ENCODE peak calls at places on chromosomes 7 and 10, in eight cellular contexts. Q is activated T-cell treated with anti-CD3 and anti-CD28 coated beads, Interleukin-2, amount 50 U/mL, for 1 hour; N is stimulated activated CD4-positive, alpha-beta T cell treated with anti-CD3 and anti-CD28 coated beads, Interleukin-2, amount 100 ng/mL, for 48 hours; K is foreskin keratinocyte; B is HCEC 1CT; L is anterior cingulate cortex; F is non-pigmented ciliary epithelial cell; M is NCI-H2029 treated with DMSO at 0.1 percent for 48 hours. Y is an unnamed sample.
A peak's percentile ranks its signal among the peaks of the same experiment; 100 is the strongest.

GRCh38 chr10:6669269-6669859 is 89.3 kb upstream of the PRKCQ start:
- DNase-seq in F (no peak), Q (no peak), K (no peak), N (no peak), B (peak; percentile 66), L (no peak), M (no peak), Y (peak; percentile 27)

GRCh38 chr7:157834501-157835143 is 497.8 kb downstream of the DNAJB6 start:
- DNase-seq in K (no peak), M (no peak), L (no peak), Q (no peak), N (no peak), F (no peak), B (no peak), Y (no peak)

GRCh38 chr7:22879718-22880306 is 57.2 kb upstream of the TOMM7 start:
- DNase-seq in K (no peak), F (no peak), B (no peak), N (no peak), M (no peak), Q (no peak), L (no peak), Y (no peak)

GRCh38 chr7:157693521-157694388 is 357.0 kb downstream of the DNAJB6 start:
- DNase-seq in K (no peak), F (no peak), M (no peak), N (no peak), Q (no peak), B (no peak), L (no peak), Y (no peak)

GRCh38 chr10:142371-142770 is 7.1 kb downstream of the ZMYND11 start:
- DNase-seq in L (no peak), B (no peak), N (no peak), K (peak; percentile 2), Q (no peak), F (no peak), M (no peak), Y (no peak)

GRCh38 chr7:138735399-138735798 is 34.2 kb upstream of the SVOPL start:
- DNase-seq in K (no peak), Q (no peak), L (no peak), N (no peak), F (no peak), B (no peak), M (no peak), Y (no peak)

GRCh38 chr10:111698711-111699110 is 484.9 kb downstream of the GPAM start:
- DNase-seq in K (no peak), F (no peak), L (no peak), Q (no peak), M (no peak), N (no peak), B (no peak), Y (no peak)

GRCh38 chr7:157474685-157475084 is 137.9 kb downstream of the DNAJB6 start:
- DNase-seq in M (no peak), K (no peak), F (no peak), N (no peak), Q (peak; percentile 30), L (no peak), B (no peak), Y (no peak)

GRCh38 chr10:106795619-106796018 is 368.9 kb downstream of the SORCS1 start:
- DNase-seq in B (no peak), M (no peak), Q (no peak), L (no peak), N (no peak), F (no peak), K (no peak), Y (no peak)

GRCh38 chr10:34171957-34172527 is 643.1 kb downstream of the PARD3 start:
- DNase-seq in K (no peak), M (no peak), N (no peak), L (no peak), F (no peak), Q (no peak), B (peak; percentile 68), Y (peak; percentile 26)

GRCh38 chr10:13310518-13311176 is 10.8 kb upstream of the PHYH start:
- DNase-seq in L (no peak), B (no peak), N (no peak), M (no peak), F (no peak), K (no peak), Q (no peak), Y (no peak)

GRCh38 chr7:116578526-116578925 is 53.7 kb downstream of the CAV1 start:
- DNase-seq in F (no peak), K (no peak), N (no peak), Q (no peak), M (no peak), L (no peak), B (peak; percentile 47), Y (no peak)

GRCh38 chr10:18478354-18478753 is 173.0 kb downstream of the NSUN6 start:
- DNase-seq in L (no peak), B (no peak), M (no peak), K (no peak), F (no peak), Q (no peak), N (no peak), Y (no peak)

GRCh38 chr7:9761224-9761623 is 1212.4 kb upstream of the PHF14 start:
- DNase-seq in B (no peak), N (no peak), M (no peak), Q (no peak), L (no peak), F (no peak), K (no peak), Y (no peak)

GRCh38 chr10:125849448-125849847 is 26.1 kb downstream of the BCCIP start:
- DNase-seq in L (no peak), K (no peak), N (no peak), F (no peak), B (no peak), M (no peak), Q (no peak), Y (no peak)

GRCh38 chr10:688621-689426 is 644 bp downstream of the DIP2C start:
- DNase-seq in F (no peak), B (peak; percentile 46), K (no peak), Q (no peak), N (no peak), M (no peak), L (no peak), Y (no peak)

Y was measured in skeletal muscle cell.